ENCODE peak calls at places on chromosomes 2 and 18, in four cellular contexts. One of them, this sample, is unnamed.

GRCh38 chr2:159712194-159712928 is at the start of gene MARCHF7:
- DNase-seq in lung microvascular endothelial cell: peak
- DNase-seq in GOT3: peak
- DNase-seq in central memory CD4-positive, alpha-beta T cell: peak
- DNase-seq in this sample: peak

GRCh38 chr2:102065675-102066252 is 74.0 kb downstream of the IL1R2 start:
- DNase-seq in GOT3: no peak
- DNase-seq in central memory CD4-positive, alpha-beta T cell: no peak
- DNase-seq in lung microvascular endothelial cell: no peak
- DNase-seq in this sample: peak

GRCh38 chr18:70454705-70455322 is 166.0 kb downstream of the SOCS6 start:
- DNase-seq in central memory CD4-positive, alpha-beta T cell: peak
- DNase-seq in lung microvascular endothelial cell: peak
- DNase-seq in GOT3: no peak
- DNase-seq in this sample: peak

GRCh38 chr2:241844066-241844728 is 14.5 kb downstream of the PDCD1 start:
- DNase-seq in central memory CD4-positive, alpha-beta T cell: peak
- DNase-seq in lung microvascular endothelial cell: peak
- DNase-seq in GOT3: peak
- DNase-seq in this sample: peak

GRCh38 chr2:157196956-157197355 is 60.5 kb upstream of the GALNT5 start:
- DNase-seq in central memory CD4-positive, alpha-beta T cell: no peak
- DNase-seq in lung microvascular endothelial cell: no peak
- DNase-seq in GOT3: no peak
- DNase-seq in this sample: no peak

GRCh38 chr18:23422751-23423418 is 30.2 kb upstream of the RIOK3 start:
- DNase-seq in central memory CD4-positive, alpha-beta T cell: no peak
- DNase-seq in GOT3: no peak
- DNase-seq in lung microvascular endothelial cell: no peak
- DNase-seq in this sample: peak

GRCh38 chr2:69936913-69937312 is 22.0 kb downstream of the MXD1 start:
- DNase-seq in GOT3: no peak
- DNase-seq in central memory CD4-positive, alpha-beta T cell: no peak
- DNase-seq in lung microvascular endothelial cell: no peak
- DNase-seq in this sample: no peak

GRCh38 chr2:51018145-51018544 is 13.8 kb downstream of the NRXN1 start:
- DNase-seq in GOT3: no peak
- DNase-seq in central memory CD4-positive, alpha-beta T cell: no peak
- DNase-seq in lung microvascular endothelial cell: no peak
- DNase-seq in this sample: no peak

GRCh38 chr18:5543854-5544389 is at the start of gene EPB41L3:
- DNase-seq in lung microvascular endothelial cell: peak
- DNase-seq in GOT3: no peak
- DNase-seq in central memory CD4-positive, alpha-beta T cell: no peak
- DNase-seq in this sample: peak

GRCh38 chr2:224584768-224585204 is 377 bp downstream of the CUL3 start:
- DNase-seq in lung microvascular endothelial cell: peak
- DNase-seq in central memory CD4-positive, alpha-beta T cell: peak
- DNase-seq in GOT3: no peak
- DNase-seq in this sample: peak

GRCh38 chr18:49048361-49048760 is 97.6 kb upstream of the SMAD7 start:
- DNase-seq in central memory CD4-positive, alpha-beta T cell: no peak
- DNase-seq in GOT3: no peak
- DNase-seq in lung microvascular endothelial cell: no peak
- DNase-seq in this sample: peak

GRCh38 chr2:23503097-23503496 is 118.1 kb downstream of the KLHL29 start:
- DNase-seq in lung microvascular endothelial cell: peak
- DNase-seq in GOT3: no peak
- DNase-seq in central memory CD4-positive, alpha-beta T cell: no peak
- DNase-seq in this sample: no peak

GRCh38 chr18:79941473-79942119 is 9.9 kb downstream of the SLC66A2 start:
- DNase-seq in lung microvascular endothelial cell: no peak
- DNase-seq in GOT3: no peak
- DNase-seq in central memory CD4-positive, alpha-beta T cell: no peak
- DNase-seq in this sample: no peak

GRCh38 chr2:111160758-111161157 is 40.0 kb downstream of the BCL2L11 start:
- DNase-seq in central memory CD4-positive, alpha-beta T cell: no peak
- DNase-seq in lung microvascular endothelial cell: no peak
- DNase-seq in GOT3: no peak
- DNase-seq in this sample: peak

This sample was measured in fibroblast of gingiva.